ENCODE peak calls at places on chromosomes 16 and 17, in six cellular contexts. One of them, this sample, is unnamed.

GRCh38 chr17:57626520-57627210 is 118.4 kb downstream of the CCDC182 start:
- DNase-seq in KBM-7: no peak
- DNase-seq in HS-27A: no peak
- DNase-seq in NCI-H82: no peak
- DNase-seq in non-pigmented ciliary epithelial cell: no peak
- DNase-seq in stimulated activated CD4-positive, alpha-beta T cell treated with anti-CD3 and anti-CD28 coated beads, Interleukin-1b, Interleukin-23, amount 100 ng/mL, for 1 hour: no peak
- DNase-seq in this sample: no peak

GRCh38 chr16:4306439-4307214 is 9.2 kb upstream of the GLIS2 start:
- DNase-seq in KBM-7: peak
- DNase-seq in non-pigmented ciliary epithelial cell: no peak
- DNase-seq in HS-27A: no peak
- DNase-seq in stimulated activated CD4-positive, alpha-beta T cell treated with anti-CD3 and anti-CD28 coated beads, Interleukin-1b, Interleukin-23, amount 100 ng/mL, for 1 hour: no peak
- DNase-seq in NCI-H82: peak
- DNase-seq in this sample: no peak

GRCh38 chr16:79768594-79768993 is 168.1 kb upstream of the MAF start:
- DNase-seq in stimulated activated CD4-positive, alpha-beta T cell treated with anti-CD3 and anti-CD28 coated beads, Interleukin-1b, Interleukin-23, amount 100 ng/mL, for 1 hour: no peak
- DNase-seq in NCI-H82: no peak
- DNase-seq in KBM-7: no peak
- DNase-seq in HS-27A: no peak
- DNase-seq in non-pigmented ciliary epithelial cell: no peak
- DNase-seq in this sample: no peak

GRCh38 chr17:4514206-4514605 is 15.5 kb downstream of the SPNS2 start:
- DNase-seq in NCI-H82: no peak
- DNase-seq in non-pigmented ciliary epithelial cell: no peak
- DNase-seq in KBM-7: no peak
- DNase-seq in HS-27A: no peak
- DNase-seq in stimulated activated CD4-positive, alpha-beta T cell treated with anti-CD3 and anti-CD28 coated beads, Interleukin-1b, Interleukin-23, amount 100 ng/mL, for 1 hour: no peak
- DNase-seq in this sample: no peak

GRCh38 chr17:46948544-46948943 is 25.6 kb downstream of the GOSR2 start:
- DNase-seq in NCI-H82: peak
- DNase-seq in KBM-7: no peak
- DNase-seq in HS-27A: no peak
- DNase-seq in stimulated activated CD4-positive, alpha-beta T cell treated with anti-CD3 and anti-CD28 coated beads, Interleukin-1b, Interleukin-23, amount 100 ng/mL, for 1 hour: no peak
- DNase-seq in non-pigmented ciliary epithelial cell: no peak
- DNase-seq in this sample: no peak

GRCh38 chr17:64008830-64009229 is 10.7 kb downstream of the PRR29 start:
- DNase-seq in HS-27A: no peak
- DNase-seq in non-pigmented ciliary epithelial cell: no peak
- DNase-seq in KBM-7: no peak
- DNase-seq in NCI-H82: no peak
- DNase-seq in stimulated activated CD4-positive, alpha-beta T cell treated with anti-CD3 and anti-CD28 coated beads, Interleukin-1b, Interleukin-23, amount 100 ng/mL, for 1 hour: no peak
- DNase-seq in this sample: no peak

GRCh38 chr16:9049241-9049640 is 42.2 kb upstream of the HAPSTR1 start:
- DNase-seq in stimulated activated CD4-positive, alpha-beta T cell treated with anti-CD3 and anti-CD28 coated beads, Interleukin-1b, Interleukin-23, amount 100 ng/mL, for 1 hour: no peak
- DNase-seq in KBM-7: no peak
- DNase-seq in non-pigmented ciliary epithelial cell: peak
- DNase-seq in NCI-H82: no peak
- DNase-seq in HS-27A: no peak
- DNase-seq in this sample: no peak

GRCh38 chr16:51392651-51393187 is 241.6 kb upstream of the SALL1 start:
- DNase-seq in KBM-7: no peak
- DNase-seq in HS-27A: no peak
- DNase-seq in stimulated activated CD4-positive, alpha-beta T cell treated with anti-CD3 and anti-CD28 coated beads, Interleukin-1b, Interleukin-23, amount 100 ng/mL, for 1 hour: no peak
- DNase-seq in NCI-H82: no peak
- DNase-seq in non-pigmented ciliary epithelial cell: no peak
- DNase-seq in this sample: no peak

GRCh38 chr17:3846739-3847670 is 959 bp upstream of the NCBP3 start:
- DNase-seq in KBM-7: no peak
- DNase-seq in NCI-H82: no peak
- DNase-seq in stimulated activated CD4-positive, alpha-beta T cell treated with anti-CD3 and anti-CD28 coated beads, Interleukin-1b, Interleukin-23, amount 100 ng/mL, for 1 hour: no peak
- DNase-seq in HS-27A: no peak
- DNase-seq in non-pigmented ciliary epithelial cell: no peak
- DNase-seq in this sample: no peak

GRCh38 chr17:61756561-61756960 is 106.8 kb downstream of the BRIP1 start:
- DNase-seq in KBM-7: no peak
- DNase-seq in NCI-H82: no peak
- DNase-seq in HS-27A: no peak
- DNase-seq in non-pigmented ciliary epithelial cell: no peak
- DNase-seq in stimulated activated CD4-positive, alpha-beta T cell treated with anti-CD3 and anti-CD28 coated beads, Interleukin-1b, Interleukin-23, amount 100 ng/mL, for 1 hour: no peak
- DNase-seq in this sample: no peak

GRCh38 chr16:24052466-24053324 is 203.4 kb upstream of the CACNG3 start:
- DNase-seq in stimulated activated CD4-positive, alpha-beta T cell treated with anti-CD3 and anti-CD28 coated beads, Interleukin-1b, Interleukin-23, amount 100 ng/mL, for 1 hour: no peak
- DNase-seq in KBM-7: peak
- DNase-seq in NCI-H82: no peak
- DNase-seq in non-pigmented ciliary epithelial cell: no peak
- DNase-seq in HS-27A: no peak
- DNase-seq in this sample: no peak

GRCh38 chr17:8459109-8459508 is 23.4 kb downstream of the NDEL1 start:
- DNase-seq in NCI-H82: no peak
- DNase-seq in KBM-7: no peak
- DNase-seq in non-pigmented ciliary epithelial cell: no peak
- DNase-seq in HS-27A: no peak
- DNase-seq in stimulated activated CD4-positive, alpha-beta T cell treated with anti-CD3 and anti-CD28 coated beads, Interleukin-1b, Interleukin-23, amount 100 ng/mL, for 1 hour: no peak
- DNase-seq in this sample: no peak

GRCh38 chr16:70694088-70694487 is 8.2 kb upstream of the MTSS2 start:
- DNase-seq in non-pigmented ciliary epithelial cell: peak
- DNase-seq in stimulated activated CD4-positive, alpha-beta T cell treated with anti-CD3 and anti-CD28 coated beads, Interleukin-1b, Interleukin-23, amount 100 ng/mL, for 1 hour: no peak
- DNase-seq in KBM-7: no peak
- DNase-seq in NCI-H82: no peak
- DNase-seq in HS-27A: peak
- DNase-seq in this sample: no peak

GRCh38 chr17:82031303-82031884 is at the start of gene RAC3:
- DNase-seq in KBM-7: no peak
- DNase-seq in HS-27A: no peak
- DNase-seq in non-pigmented ciliary epithelial cell: no peak
- DNase-seq in stimulated activated CD4-positive, alpha-beta T cell treated with anti-CD3 and anti-CD28 coated beads, Interleukin-1b, Interleukin-23, amount 100 ng/mL, for 1 hour: no peak
- DNase-seq in NCI-H82: peak
- DNase-seq in this sample: no peak